ENCODE peak calls at places on chromosomes 11 and 22, in eight cellular contexts. G is cardiac muscle cell; V is pancreas; M is CD4-positive, alpha-beta T cell; Z is AG04450; H is H1; E is HFF-Myc; Y is HFFc6. L is an unnamed sample.
A peak's percentile ranks its signal among the peaks of the same experiment; 100 is the strongest.

GRCh38 chr11:110261195-110262140 is 34.9 kb downstream of the RDX start:
- DNase-seq in M (no peak), Z (no peak), E (no peak), V (no peak), G (no peak), Y (no peak), H (no peak), L (no peak)

GRCh38 chr11:64090811-64091516 is 55.2 kb downstream of the FLRT1 start:
- DNase-seq in G (no peak), H (no peak), V (no peak), E (no peak), Z (no peak), M (no peak), Y (no peak), L (no peak)

GRCh38 chr11:71199226-71199815 is 53.1 kb downstream of the SHANK2 start:
- DNase-seq in E (no peak), Z (no peak), Y (no peak), G (no peak), M (no peak), H (no peak), V (no peak), L (no peak)

GRCh38 chr11:116963813-116964212 is 126.4 kb upstream of the APOA1 start:
- DNase-seq in E (no peak), Y (no peak), H (no peak), G (no peak), V (no peak), Z (no peak), M (no peak), L (no peak)

GRCh38 chr11:131691558-131692041 is 321.2 kb downstream of the NTM start:
- DNase-seq in Z (no peak), E (no peak), M (no peak), G (peak; percentile 60), H (no peak), V (no peak), Y (no peak), L (peak; percentile 65)

GRCh38 chr11:1565173-1565903 is 6.7 kb downstream of the DUSP8 start:
- DNase-seq in G (no peak), Y (no peak), Z (no peak), M (no peak), E (no peak), H (no peak), V (peak; percentile 18), L (no peak)

GRCh38 chr11:1508986-1509385 is 22.4 kb upstream of the MOB2 start:
- DNase-seq in V (no peak), G (no peak), M (no peak), Y (no peak), E (no peak), Z (no peak), H (no peak), L (no peak)

GRCh38 chr11:65504671-65505433 is 6.0 kb downstream of the MALAT1 start:
- DNase-seq in V (no peak), Y (peak; percentile 44), G (no peak), Z (no peak), M (no peak), E (peak; percentile 14), H (no peak), L (no peak)

GRCh38 chr22:48434156-48434867 is 1393.4 kb downstream of the BRD1 start:
- DNase-seq in V (no peak), Y (no peak), G (no peak), M (no peak), H (no peak), E (no peak), Z (no peak), L (no peak)

GRCh38 chr11:47179655-47179991 is 2.9 kb upstream of the ARFGAP2 start:
- DNase-seq in G (peak; percentile 68), E (no peak), V (no peak), H (no peak), Y (peak; percentile 33), M (no peak), Z (no peak), L (peak; percentile 81)

GRCh38 chr11:13101836-13102574 is 92.9 kb downstream of the RASSF10 start:
- DNase-seq in M (no peak), H (no peak), V (no peak), E (no peak), Y (no peak), Z (no peak), G (no peak), L (no peak)

GRCh38 chr11:105000797-105001196 is 22.2 kb downstream of the CASP5 start:
- DNase-seq in V (no peak), Z (no peak), E (no peak), G (no peak), M (peak; percentile 34), Y (no peak), H (no peak), L (peak; percentile 8)

GRCh38 chr22:37485714-37486223 is 415 bp downstream of the MFNG start:
- DNase-seq in V (no peak), G (no peak), E (no peak), M (peak; percentile 22), Z (no peak), H (no peak), Y (no peak), L (no peak)

GRCh38 chr22:47102648-47103047 is 340.2 kb downstream of the TBC1D22A start:
- DNase-seq in V (peak; percentile 54), G (no peak), H (peak; percentile 34), Y (no peak), M (no peak), E (no peak), Z (no peak), L (no peak)

GRCh38 chr11:14899087-14899363 is 7.0 kb upstream of the CYP2R1 start:
- DNase-seq in Z (no peak), V (no peak), E (no peak), M (no peak), Y (no peak), G (no peak), H (no peak), L (no peak)

GRCh38 chr11:126696976-126697375 is 303.6 kb downstream of the KIRREL3 start:
- DNase-seq in Y (no peak), H (no peak), V (no peak), G (no peak), Z (no peak), E (no peak), M (no peak), L (no peak)

GRCh38 chr11:133541331-133542095 is 9.2 kb upstream of the OPCML start:
- DNase-seq in H (peak; percentile 57), M (no peak), G (peak; percentile 57), Y (no peak), V (no peak), Z (no peak), E (no peak), L (no peak)

GRCh38 chr22:48882636-48883200 is 945.0 kb downstream of the BRD1 start:
- DNase-seq in E (no peak), V (no peak), Z (no peak), Y (no peak), M (no peak), G (no peak), H (no peak), L (no peak)

GRCh38 chr11:121814962-121815361 is 301.1 kb downstream of the BLID start:
- DNase-seq in Z (no peak), G (no peak), E (no peak), V (no peak), M (no peak), Y (peak; percentile 21), H (no peak), L (no peak)

GRCh38 chr11:33770236-33770635 is 4.1 kb downstream of the FBXO3 start:
- DNase-seq in Z (no peak), M (no peak), Y (no peak), H (no peak), E (no peak), V (no peak), G (no peak), L (no peak)
- TF ChIP-seq CTCF in Z (no peak), M (no peak), Y (no peak), H (no peak), E (no peak), V (no peak), G (no peak), L (no peak)

DNA sequence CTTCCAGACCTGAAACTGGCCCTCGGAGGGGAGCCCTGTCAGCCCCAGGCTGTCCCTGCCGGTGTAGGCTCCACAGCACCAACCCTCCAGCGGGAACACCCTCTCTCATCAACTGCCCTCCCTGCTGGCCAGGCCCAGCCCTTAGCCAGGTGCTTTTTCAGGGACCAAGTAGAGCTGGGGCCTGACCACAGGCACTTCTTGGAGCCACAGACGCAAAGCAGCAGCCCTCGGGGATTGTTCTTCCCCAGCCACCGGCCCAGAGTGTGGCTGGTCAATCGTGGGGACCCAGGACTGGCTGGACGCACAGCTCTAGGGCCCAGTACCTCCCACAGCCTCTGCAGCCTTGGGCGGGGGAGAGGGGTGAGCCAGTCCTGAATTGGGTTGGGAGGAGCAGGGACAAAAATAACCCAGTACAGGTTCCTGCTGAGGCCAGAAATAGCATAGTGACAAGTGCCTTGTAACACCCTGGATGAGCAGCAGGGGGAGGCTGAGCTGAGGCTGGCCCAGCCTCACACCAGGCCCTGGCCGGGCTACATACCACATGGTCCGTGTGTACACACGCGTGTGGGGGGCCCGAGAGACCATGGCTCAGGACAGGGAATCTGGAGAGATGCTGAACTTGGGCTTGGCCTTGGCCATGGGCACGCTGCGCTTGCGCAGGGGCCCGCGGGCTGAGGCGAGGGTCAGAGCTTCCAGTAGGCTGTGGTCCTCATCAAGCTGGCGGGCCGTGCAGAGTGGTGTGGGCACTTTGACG is 2.0 kb downstream of the KCNJ11 start:
- DNase-seq in M (peak; percentile 22), V (peak; percentile 62), Z (no peak), G (peak; percentile 90), H (peak; percentile 31), E (no peak), Y (peak; percentile 20), L (peak; percentile 66)
- TF ChIP-seq CTCF in M (peak; percentile 42), V (peak; percentile 62), Z (peak; percentile 64), G (peak; percentile 67), H (peak; percentile 82), E (peak; percentile 65), Y (peak; percentile 79), L (peak; percentile 69)

DNA sequence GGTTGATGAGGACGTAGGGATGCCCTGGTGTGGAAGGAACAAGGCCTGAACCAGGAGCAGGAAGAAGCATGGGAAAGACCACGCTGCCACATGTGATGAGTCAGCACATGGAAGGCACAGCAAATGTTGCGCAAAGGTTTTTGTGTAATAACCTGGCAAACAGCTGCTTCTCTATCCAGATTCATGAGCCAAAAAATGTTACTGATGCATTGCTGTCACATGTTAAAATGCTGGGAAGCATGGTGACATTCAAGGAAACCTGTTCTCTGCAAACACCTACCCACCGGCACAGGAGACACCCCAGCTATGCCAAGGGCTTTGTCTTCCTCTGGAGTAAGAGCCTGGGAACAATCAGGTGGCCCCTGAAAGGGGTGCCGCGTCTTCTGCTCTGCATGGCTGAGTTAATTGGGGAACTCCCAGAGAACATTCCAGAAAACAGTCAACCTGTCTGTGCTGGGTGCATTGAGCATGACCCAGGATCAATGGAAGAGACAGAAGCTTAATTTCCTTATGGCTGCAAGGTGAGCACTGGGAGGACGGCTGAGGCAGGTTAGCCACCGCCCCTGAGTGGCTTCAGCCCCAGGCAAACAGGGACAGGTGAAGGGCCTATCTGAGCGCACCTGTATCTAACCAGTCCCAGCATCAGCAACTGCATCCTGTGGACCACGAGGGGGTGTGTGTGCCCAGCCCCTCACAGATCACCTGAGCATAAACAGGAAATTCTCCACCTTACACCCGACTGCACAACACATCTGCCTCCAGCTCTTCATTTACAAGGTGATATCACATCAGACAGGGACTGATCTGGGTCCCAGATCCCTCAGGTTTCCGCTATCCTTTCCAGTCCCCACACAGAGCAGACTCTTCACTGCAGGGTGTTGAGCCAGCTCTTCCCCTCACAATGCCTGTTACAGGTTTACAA is 108.4 kb downstream of the GGTLC2 start:
- DNase-seq in Z (peak; percentile 6), Y (peak; percentile 5), G (no peak), H (no peak), E (no peak), V (no peak), M (peak; percentile 12), L (no peak)
- TF ChIP-seq CTCF in Z (no peak), Y (no peak), G (no peak), H (no peak), E (no peak), V (no peak), M (no peak), L (no peak)

GRCh38 chr11:27234043-27234668 is 128.9 kb downstream of the CCDC34 start:
- DNase-seq in H (no peak), Z (peak; percentile 61), V (no peak), E (peak; percentile 64), Y (peak; percentile 70), G (peak; percentile 72), M (no peak), L (no peak)
- TF ChIP-seq CTCF in H (no peak), Z (no peak), V (no peak), E (no peak), Y (peak; percentile 47), G (peak; percentile 5), M (no peak), L (no peak)

L was measured in GM13977.